ENCODE peak calls at places on chromosomes 4 and X, in five cellular contexts. M, U, H, J and Q are unnamed samples.

GRCh38 chr4:53494851-53495250 is 96.4 kb downstream of the LNX1 start:
- DNase-seq in M (no peak), U (no peak), H (no peak), J (no peak), Q (no peak)

GRCh38 chrX:131704136-131704695 is 160.3 kb downstream of the OR13H1 start:
- DNase-seq in M (peak), U (peak), H (peak), J (peak), Q (peak)

GRCh38 chrX:63713510-63713909 is 71.5 kb downstream of the ARHGEF9 start:
- DNase-seq in M (no peak), U (peak), H (peak), J (no peak), Q (no peak)

GRCh38 chr4:158182736-158183135 is 9.9 kb upstream of the GASK1B start:
- DNase-seq in M (no peak), U (peak), H (peak), J (no peak), Q (peak)

GRCh38 chrX:22171287-22172060 is 101.2 kb upstream of the CBLL2 start:
- DNase-seq in M (no peak), U (no peak), H (no peak), J (no peak), Q (no peak)

GRCh38 chr4:20598626-20599025 is 101.6 kb upstream of the PACRGL start:
- DNase-seq in M (no peak), U (no peak), H (no peak), J (no peak), Q (no peak)

GRCh38 chr4:168631241-168632151 is 134.6 kb downstream of the PALLD start:
- DNase-seq in M (peak), U (peak), H (peak), J (peak), Q (peak)

GRCh38 chr4:89069481-89069880 is 12.5 kb upstream of the FAM13A start:
- DNase-seq in M (no peak), U (no peak), H (no peak), J (no peak), Q (no peak)

GRCh38 chrX:22399793-22400192 is 127.1 kb downstream of the CBLL2 start:
- DNase-seq in M (no peak), U (peak), H (no peak), J (no peak), Q (no peak)

GRCh38 chr4:113311047-113311446 is 261.6 kb downstream of the ANK2 start:
- DNase-seq in M (no peak), U (no peak), H (no peak), J (no peak), Q (no peak)

GRCh38 chrX:13101439-13102139 is 57.2 kb upstream of the FAM9C start:
- DNase-seq in M (peak), U (peak), H (peak), J (peak), Q (peak)

GRCh38 chrX:152638443-152638904 is 779 bp downstream of the GABRQ start:
- DNase-seq in M (no peak), U (no peak), H (no peak), J (no peak), Q (no peak)

GRCh38 chr4:79022529-79022928 is 83.3 kb upstream of the PAQR3 start:
- DNase-seq in M (no peak), U (no peak), H (no peak), J (no peak), Q (no peak)

GRCh38 chr4:158462611-158463010 is 59.1 kb upstream of the RXFP1 start:
- DNase-seq in M (no peak), U (peak), H (no peak), J (no peak), Q (no peak)

GRCh38 chr4:117134386-117134785 is 49.0 kb upstream of the TRAM1L1 start:
- DNase-seq in M (no peak), U (peak), H (no peak), J (no peak), Q (no peak)

GRCh38 chr4:25991296-25991695 is 77.3 kb downstream of the SMIM20 start:
- DNase-seq in M (no peak), U (no peak), H (no peak), J (peak), Q (no peak)

GRCh38 chr4:26022346-26022891 is 108.4 kb downstream of the SMIM20 start:
- DNase-seq in M (no peak), U (peak), H (peak), J (peak), Q (no peak)

GRCh38 chr4:6395466-6396228 is 76.8 kb downstream of the PPP2R2C start:
- DNase-seq in M (no peak), U (no peak), H (no peak), J (no peak), Q (no peak)

GRCh38 chr4:105399535-105400161 is 74.2 kb downstream of the PPA2 start:
- DNase-seq in M (no peak), U (peak), H (no peak), J (no peak), Q (no peak)
- H3K27ac ChIP-seq in M (no peak), U (peak), H (no peak), J (no peak), Q (no peak)

DNA sequence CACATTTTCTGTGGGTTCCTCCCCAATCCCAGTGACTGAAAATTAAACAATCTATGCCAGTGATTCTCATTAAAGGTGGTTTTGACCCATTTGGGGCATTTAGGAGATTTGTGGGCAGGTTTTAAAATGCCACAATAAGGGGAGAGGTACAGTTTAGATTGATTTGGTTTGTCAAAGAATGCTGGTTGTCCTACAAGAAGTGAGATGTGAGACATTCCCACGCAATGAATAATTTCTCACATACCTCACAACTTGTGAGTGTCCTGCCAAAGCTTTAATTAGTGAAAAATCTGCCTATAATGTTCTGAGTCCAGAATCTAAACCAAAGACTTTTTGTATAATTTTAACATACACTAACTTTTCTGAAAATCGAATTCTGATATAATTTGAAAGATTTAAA is 199.4 kb downstream of the MAPK10 start:
- DNase-seq in M (no peak), U (peak), H (no peak), J (no peak), Q (no peak)
- H3K27ac ChIP-seq in M (no peak), U (no peak), H (no peak), J (no peak), Q (no peak)

GRCh38 chrX:40172169-40172979 is 74.6 kb upstream of the BCOR start:
- DNase-seq in M (peak), U (peak), H (peak), J (peak), Q (peak)
- H3K27ac ChIP-seq in M (peak), U (peak), H (peak), J (peak), Q (peak)

DNA sequence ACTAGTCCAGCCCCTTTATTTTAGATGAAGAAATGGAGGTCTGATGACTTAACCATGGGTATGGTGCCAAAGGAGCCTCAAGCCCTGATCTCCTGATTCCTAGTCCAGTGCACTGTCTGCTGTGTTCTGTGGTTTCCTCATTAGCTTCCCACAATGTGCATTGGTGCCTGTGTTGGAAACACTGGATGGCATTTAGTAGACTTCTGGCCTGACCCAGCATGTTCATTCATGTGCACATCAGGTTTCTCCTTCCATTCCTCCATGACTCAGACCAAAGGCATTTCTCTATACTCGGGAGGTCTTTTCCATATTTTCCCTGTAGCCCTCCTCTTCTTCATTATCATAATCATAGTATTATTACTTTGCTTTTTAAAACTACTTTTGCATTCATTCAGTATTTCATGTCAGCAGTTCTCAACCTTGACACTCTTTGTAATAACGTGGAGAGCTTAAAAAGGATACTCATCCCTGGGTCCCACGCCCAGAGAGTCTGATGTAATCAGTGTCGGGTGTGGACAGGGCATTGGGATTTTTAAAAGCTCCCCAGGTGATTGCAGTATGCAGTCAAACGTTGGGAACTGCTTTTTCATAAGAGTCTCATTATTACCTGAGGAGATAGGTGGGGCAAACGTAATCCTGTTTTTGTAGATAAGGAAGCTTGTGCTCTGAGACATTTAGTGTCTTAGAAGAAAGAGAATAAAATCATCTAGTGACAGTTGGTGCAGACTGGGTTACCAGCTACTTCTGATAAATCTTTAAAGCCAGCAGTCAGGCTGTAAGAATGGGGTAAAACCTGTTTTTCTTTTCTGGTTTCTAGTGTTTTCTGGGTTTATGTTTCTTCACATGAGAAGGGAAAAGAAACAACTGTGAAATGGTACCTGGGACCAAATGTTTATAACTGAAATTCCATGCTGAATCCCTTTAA is 40.9 kb upstream of the XK start:
- DNase-seq in M (no peak), U (no peak), H (no peak), J (no peak), Q (no peak)
- H3K27ac ChIP-seq in M (no peak), U (no peak), H (no peak), J (no peak), Q (no peak)

GRCh38 chr4:186441502-186441901 is 113.9 kb downstream of the MTNR1A start:
- DNase-seq in M (no peak), U (no peak), H (no peak), J (no peak), Q (no peak)
- H3K27ac ChIP-seq in M (no peak), U (no peak), H (no peak), J (no peak), Q (no peak)

DNA sequence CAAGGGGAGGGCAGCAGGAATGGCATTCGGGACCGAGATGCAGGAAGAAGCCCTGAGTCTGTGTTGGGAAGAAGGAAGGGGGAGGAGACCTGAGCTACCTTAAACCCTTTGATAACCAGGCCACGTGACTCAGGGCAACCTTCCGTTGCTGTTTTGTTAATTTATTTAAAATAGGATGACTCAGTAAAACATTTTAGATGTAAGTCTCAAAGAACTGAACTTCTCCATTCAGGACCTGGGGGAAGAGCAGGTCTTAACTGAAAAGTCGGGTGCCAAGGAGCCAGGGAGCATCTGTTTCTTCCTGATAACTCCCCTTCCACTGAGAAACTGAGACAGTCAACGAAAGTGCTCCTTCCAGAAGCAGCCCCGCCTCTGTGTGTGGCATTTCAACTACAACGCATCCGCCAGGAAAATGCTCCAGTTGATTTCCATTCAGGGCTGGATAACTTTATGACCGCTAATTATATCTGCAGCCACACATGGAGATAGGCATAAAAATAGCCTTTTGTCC is 88.0 kb downstream of the IRF2 start:
- DNase-seq in M (no peak), U (no peak), H (no peak), J (no peak), Q (no peak)
- H3K27ac ChIP-seq in M (peak), U (no peak), H (peak), J (peak), Q (peak)

GRCh38 chr4:52038109-52038912 is at the start of gene SGCB:
- DNase-seq in M (peak), U (peak), H (peak), J (peak), Q (peak)

GRCh38 chr4:52035190-52035589 is 2.9 kb downstream of the SGCB start:
- DNase-seq in M (no peak), U (no peak), H (no peak), J (no peak), Q (no peak)

GRCh38 chr4:52032005-52032404 is 6.1 kb downstream of the SGCB start:
- DNase-seq in M (no peak), U (no peak), H (no peak), J (no peak), Q (no peak)

GRCh38 chr4:52037730-52038108 is 380 bp downstream of the SGCB start:
- DNase-seq in M (peak), U (peak), H (peak), J (no peak), Q (peak)

DNA sequence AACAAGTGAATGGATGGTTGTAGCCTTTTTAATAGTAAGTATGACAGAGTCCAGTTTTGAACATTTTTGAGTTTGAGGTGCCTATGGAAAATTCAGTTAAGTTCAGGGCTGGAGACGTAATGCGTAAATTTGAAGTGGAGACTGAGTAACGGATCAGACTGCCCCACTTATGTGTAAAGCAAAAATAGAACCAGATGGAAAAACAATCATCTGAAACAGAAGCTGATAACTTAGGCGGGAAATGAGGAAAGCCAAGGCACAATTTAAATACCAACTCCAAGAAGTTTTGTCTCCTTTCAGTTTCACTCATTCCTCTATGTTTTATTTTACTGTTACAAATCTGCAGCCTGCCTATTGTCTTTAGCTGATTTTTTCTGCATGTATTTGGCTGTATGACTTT is 1.2 kb downstream of the SGCB start:
- DNase-seq in M (no peak), U (peak), H (no peak), J (no peak), Q (no peak)
- H3K27ac ChIP-seq in M (peak), U (peak), H (no peak), J (peak), Q (peak)

GRCh38 chr4:174375422-174375821 is 91.7 kb downstream of the CEP44 start:
- DNase-seq in M (no peak), U (no peak), H (no peak), J (no peak), Q (no peak)

GRCh38 chr4:174365018-174365587 is 81.4 kb downstream of the CEP44 start:
- DNase-seq in M (no peak), U (peak), H (no peak), J (no peak), Q (no peak)

DNA sequence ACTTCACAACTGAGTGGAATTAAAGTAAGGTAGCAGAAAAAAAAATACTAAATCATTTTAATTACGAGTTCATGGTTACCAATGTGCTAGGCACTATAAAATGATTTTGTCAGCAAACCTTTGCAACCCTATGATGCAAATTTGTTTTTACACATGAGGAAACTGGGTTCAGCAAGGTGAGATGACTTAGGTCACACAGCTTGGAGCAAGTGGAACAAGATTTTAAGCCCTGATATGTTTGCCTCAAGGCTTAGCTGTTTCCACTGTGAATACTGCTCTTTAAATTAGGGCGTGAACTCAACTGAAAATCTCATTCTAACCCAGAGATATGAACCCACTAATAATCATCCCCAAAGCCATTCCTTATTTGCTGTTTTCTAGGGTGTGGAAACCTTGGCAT is 86.3 kb downstream of the CEP44 start:
- DNase-seq in M (no peak), U (no peak), H (no peak), J (no peak), Q (no peak)
- H3K27ac ChIP-seq in M (no peak), U (no peak), H (no peak), J (no peak), Q (no peak)

GRCh38 chr4:41154001-41154813 is 60.1 kb downstream of the APBB2 start:
- DNase-seq in M (no peak), U (no peak), H (no peak), J (no peak), Q (no peak)
- H3K27ac ChIP-seq in M (no peak), U (peak), H (no peak), J (peak), Q (no peak)

DNA sequence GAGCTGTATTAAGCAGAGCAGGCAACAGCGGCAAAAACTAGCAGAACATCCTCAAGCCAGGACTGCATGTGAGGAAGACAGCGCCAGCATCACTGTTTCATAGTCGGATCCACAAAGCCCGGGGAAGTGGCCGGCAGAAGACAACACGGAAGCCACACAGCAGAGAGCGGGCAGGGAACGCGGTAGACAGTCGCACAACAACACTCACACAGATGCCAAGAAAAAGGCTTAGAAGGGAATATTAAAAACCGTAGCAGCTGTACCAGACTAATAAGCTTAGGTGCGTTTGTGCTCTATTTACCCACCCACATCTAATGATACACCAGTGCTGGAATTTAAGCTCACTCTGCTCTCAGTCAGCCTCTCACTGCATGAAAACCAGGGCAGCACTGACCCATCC is 16.0 kb downstream of the ZFYVE28 start:
- DNase-seq in M (no peak), U (no peak), H (no peak), J (no peak), Q (peak)
- H3K27ac ChIP-seq in M (no peak), U (no peak), H (no peak), J (no peak), Q (peak)